ENCODE peak calls at places on chromosomes 6 and 20, in seven cellular contexts. O, Z, E, D, T, P and X are unnamed samples.
A peak's percentile ranks its signal among the peaks of the same experiment; 100 is the strongest.

GRCh38 chr20:46021361-46022359 is 7.4 kb upstream of the SLC12A5 start:
- DNase-seq in O (peak; percentile 39), Z (no peak), E (no peak), D (peak; percentile 99), T (peak; percentile 51), P (peak; percentile 69), X (no peak)

GRCh38 chr6:96015321-96015790 is 418 bp upstream of the FUT9 start:
- DNase-seq in O (peak; percentile 81), Z (peak; percentile 61), E (no peak), D (no peak), T (no peak), P (no peak), X (peak; percentile 22)

GRCh38 chr20:38143238-38143645 is 21.8 kb downstream of the TGM2 start:
- DNase-seq in O (no peak), Z (no peak), E (no peak), D (peak; percentile 55), T (no peak), P (peak; percentile 99), X (no peak)

GRCh38 chr6:144131248-144131709 is 19.0 kb upstream of the STX11 start:
- DNase-seq in O (no peak), Z (no peak), E (peak; percentile 80), D (no peak), T (no peak), P (no peak), X (no peak)

GRCh38 chr20:4227085-4227821 is 211.9 kb upstream of the RNF24 start:
- DNase-seq in O (no peak), Z (no peak), E (no peak), D (no peak), T (no peak), P (peak; percentile 68), X (no peak)

GRCh38 chr6:44297063-44298038 is 15.8 kb downstream of the AARS2 start:
- DNase-seq in O (peak; percentile 39), Z (no peak), E (no peak), D (peak; percentile 89), T (no peak), P (no peak), X (no peak)

GRCh38 chr6:109579361-109579760 is 96.3 kb upstream of the ZBTB24 start:
- DNase-seq in O (no peak), Z (no peak), E (no peak), D (no peak), T (no peak), P (no peak), X (no peak)

GRCh38 chr6:50905297-50905696 is 86.6 kb downstream of the TFAP2B start:
- DNase-seq in O (no peak), Z (no peak), E (no peak), D (no peak), T (no peak), P (no peak), X (no peak)

GRCh38 chr20:25372584-25373336 is 17.9 kb downstream of the ABHD12 start:
- DNase-seq in O (no peak), Z (no peak), E (no peak), D (no peak), T (no peak), P (no peak), X (no peak)

GRCh38 chr20:1431158-1431557 is 35.5 kb downstream of the NSFL1C start:
- DNase-seq in O (no peak), Z (no peak), E (no peak), D (no peak), T (no peak), P (no peak), X (no peak)

DNA sequence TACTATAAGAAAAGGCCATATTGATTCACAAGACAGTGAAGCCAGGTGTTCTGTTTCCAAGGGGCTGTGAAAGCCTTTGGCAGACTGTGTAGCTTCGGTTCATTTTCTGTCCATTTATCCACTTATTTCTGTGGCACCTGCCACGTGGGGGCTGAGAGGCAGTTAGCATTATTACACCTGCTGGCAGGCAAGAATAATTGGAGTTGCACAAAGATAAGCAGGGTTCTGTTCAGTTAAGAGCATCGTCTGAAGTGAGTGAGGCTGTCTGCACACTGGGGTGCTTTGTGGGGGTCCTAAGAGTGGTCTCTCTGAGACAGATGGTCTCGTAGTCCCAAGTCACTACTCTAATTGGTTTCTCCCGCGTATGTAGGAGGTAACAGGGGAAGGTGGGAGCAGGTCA is 60.6 kb upstream of the CCN6 start:
- DNase-seq in O (no peak), Z (no peak), E (no peak), D (no peak), T (no peak), P (no peak), X (no peak)
- TF ChIP-seq POLR2AphosphoS5 in O (no peak), Z (no peak), E (no peak), D (no peak), T (no peak), P (no peak), X (no peak)

GRCh38 chr20:33947709-33948295 is 45.9 kb upstream of the RALY start:
- DNase-seq in O (no peak), Z (no peak), E (peak; percentile 5), D (peak; percentile 53), T (no peak), P (peak; percentile 83), X (no peak)
- TF ChIP-seq POLR2AphosphoS5 in O (no peak), Z (no peak), E (no peak), D (no peak), T (no peak), P (no peak), X (no peak)

GRCh38 chr20:19784511-19785172 is 26.6 kb downstream of the RIN2 start:
- DNase-seq in O (peak; percentile 38), Z (peak; percentile 78), E (peak; percentile 74), D (peak; percentile 69), T (no peak), P (peak; percentile 75), X (no peak)

GRCh38 chr20:19785173-19785799 is 27.2 kb downstream of the RIN2 start:
- DNase-seq in O (no peak), Z (peak; percentile 27), E (no peak), D (no peak), T (no peak), P (no peak), X (no peak)

GRCh38 chr20:19785886-19786285 is 27.8 kb downstream of the RIN2 start:
- DNase-seq in O (no peak), Z (no peak), E (no peak), D (no peak), T (no peak), P (no peak), X (no peak)

GRCh38 chr20:19782669-19783068 is 24.6 kb downstream of the RIN2 start:
- DNase-seq in O (no peak), Z (no peak), E (no peak), D (no peak), T (no peak), P (no peak), X (no peak)

DNA sequence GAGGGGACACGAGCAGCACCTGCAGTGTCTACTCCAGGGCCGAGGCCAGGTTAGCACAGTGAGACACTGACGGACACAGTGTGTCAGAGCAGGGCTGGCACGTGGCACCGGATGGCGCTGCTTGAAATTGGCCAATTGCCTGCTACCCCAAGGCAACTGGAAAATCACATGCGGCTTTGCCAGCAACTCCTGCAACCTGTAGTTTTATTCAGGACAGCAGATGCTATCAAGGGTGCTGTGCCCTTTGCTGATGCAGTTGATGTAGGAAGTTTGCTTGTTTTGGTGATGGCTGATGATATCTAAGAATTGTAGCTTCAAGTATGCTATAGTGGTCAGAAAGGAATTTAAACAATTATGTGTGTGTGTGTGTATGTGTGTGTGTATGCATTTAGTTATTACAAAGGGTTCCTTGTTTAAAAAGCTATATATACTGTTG is 25.9 kb downstream of the RIN2 start:
- DNase-seq in O (peak; percentile 36), Z (peak; percentile 57), E (no peak), D (peak; percentile 46), T (no peak), P (peak; percentile 49), X (no peak)
- TF ChIP-seq POLR2AphosphoS5 in O (no peak), Z (no peak), E (no peak), D (no peak), T (no peak), P (no peak), X (no peak)

DNA sequence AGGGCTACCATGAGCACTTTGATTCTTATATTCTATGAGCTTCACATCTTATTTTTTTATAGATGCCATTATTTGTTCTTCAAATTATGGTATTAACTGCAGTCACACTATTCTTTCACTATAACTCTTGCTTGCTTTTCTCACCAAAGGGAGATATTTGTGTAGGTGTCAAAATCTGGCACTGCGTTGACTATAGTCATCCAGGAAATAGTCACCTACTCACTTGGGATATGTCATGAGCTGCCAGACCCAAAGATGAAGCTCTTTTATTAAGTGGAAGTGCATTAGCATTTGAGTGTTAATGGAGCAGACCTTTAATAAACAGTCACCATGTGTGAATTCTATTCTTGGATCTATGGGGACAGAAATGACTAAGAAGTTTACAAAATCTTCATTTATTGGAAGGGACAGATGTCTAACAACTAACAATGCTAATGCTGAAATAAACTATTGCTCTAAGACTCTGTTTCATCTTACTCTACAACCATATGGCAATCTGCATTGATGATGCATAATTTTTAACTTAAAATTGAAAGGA is 130.1 kb upstream of the NEDD9 start:
- DNase-seq in O (no peak), Z (no peak), E (no peak), D (no peak), T (no peak), P (no peak), X (no peak)
- TF ChIP-seq POLR2AphosphoS5 in O (no peak), Z (no peak), E (no peak), D (no peak), T (no peak), P (no peak), X (no peak)

GRCh38 chr6:3678946-3679345 is 72.6 kb downstream of the PXDC1 start:
- DNase-seq in O (no peak), Z (no peak), E (no peak), D (no peak), T (no peak), P (no peak), X (no peak)
- TF ChIP-seq POLR2AphosphoS5 in O (no peak), Z (no peak), E (no peak), D (no peak), T (no peak), P (no peak), X (no peak)

GRCh38 chr20:15889073-15889923 is 684.0 kb downstream of the KIF16B start:
- DNase-seq in O (no peak), Z (no peak), E (no peak), D (peak; percentile 33), T (no peak), P (no peak), X (no peak)
- TF ChIP-seq POLR2AphosphoS5 in O (no peak), Z (no peak), E (no peak), D (no peak), T (no peak), P (no peak), X (no peak)